ENCODE peak calls at places on chromosomes 1 and 21, in five cellular contexts. One of them, this sample, is unnamed.

GRCh38 chr1:161031874-161032273 is 6.9 kb downstream of the TSTD1 start:
- DNase-seq in natural killer cell: no peak
- DNase-seq in HFF-Myc: no peak
- DNase-seq in fibroblast of mammary gland: no peak
- DNase-seq in PC-9: no peak
- DNase-seq in this sample: no peak

GRCh38 chr21:32475162-32475812 is 62.8 kb downstream of the EVA1C start:
- DNase-seq in natural killer cell: no peak
- DNase-seq in fibroblast of mammary gland: peak
- DNase-seq in PC-9: no peak
- DNase-seq in HFF-Myc: peak
- DNase-seq in this sample: no peak

GRCh38 chr1:205009666-205010065 is 33.3 kb upstream of the CNTN2 start:
- DNase-seq in fibroblast of mammary gland: no peak
- DNase-seq in HFF-Myc: no peak
- DNase-seq in natural killer cell: no peak
- DNase-seq in PC-9: no peak
- DNase-seq in this sample: no peak

GRCh38 chr1:214187152-214187900 is 93.6 kb upstream of the SMYD2 start:
- DNase-seq in fibroblast of mammary gland: no peak
- DNase-seq in natural killer cell: no peak
- DNase-seq in HFF-Myc: no peak
- DNase-seq in PC-9: no peak
- DNase-seq in this sample: peak

GRCh38 chr1:32345289-32345827 is 9.3 kb upstream of the MARCKSL1 start:
- DNase-seq in fibroblast of mammary gland: peak
- DNase-seq in HFF-Myc: no peak
- DNase-seq in PC-9: no peak
- DNase-seq in natural killer cell: no peak
- DNase-seq in this sample: no peak

GRCh38 chr1:84698718-84699117 is 8.5 kb upstream of the SSX2IP start:
- DNase-seq in fibroblast of mammary gland: peak
- DNase-seq in HFF-Myc: peak
- DNase-seq in PC-9: no peak
- DNase-seq in natural killer cell: no peak
- DNase-seq in this sample: no peak

GRCh38 chr1:14372526-14372925 is 226.0 kb upstream of the KAZN start:
- DNase-seq in fibroblast of mammary gland: peak
- DNase-seq in PC-9: no peak
- DNase-seq in HFF-Myc: no peak
- DNase-seq in natural killer cell: no peak
- DNase-seq in this sample: no peak

GRCh38 chr1:83931658-83932253 is 67.2 kb downstream of the TTLL7 start:
- DNase-seq in HFF-Myc: no peak
- DNase-seq in PC-9: peak
- DNase-seq in fibroblast of mammary gland: peak
- DNase-seq in natural killer cell: no peak
- DNase-seq in this sample: no peak

GRCh38 chr1:41726899-41727748 is 191.6 kb downstream of the HIVEP3 start:
- DNase-seq in fibroblast of mammary gland: no peak
- DNase-seq in HFF-Myc: no peak
- DNase-seq in natural killer cell: peak
- DNase-seq in PC-9: no peak
- DNase-seq in this sample: no peak

GRCh38 chr1:59156031-59156430 is 140.9 kb upstream of the FGGY start:
- DNase-seq in natural killer cell: no peak
- DNase-seq in fibroblast of mammary gland: no peak
- DNase-seq in HFF-Myc: no peak
- DNase-seq in PC-9: no peak
- DNase-seq in this sample: no peak

GRCh38 chr21:36946949-36947371 is 19.5 kb downstream of the HLCS start:
- DNase-seq in HFF-Myc: no peak
- DNase-seq in natural killer cell: no peak
- DNase-seq in fibroblast of mammary gland: no peak
- DNase-seq in PC-9: no peak
- DNase-seq in this sample: no peak

GRCh38 chr1:171583581-171584194 is 38.4 kb upstream of the MYOCOS start:
- DNase-seq in HFF-Myc: no peak
- DNase-seq in natural killer cell: no peak
- DNase-seq in PC-9: no peak
- DNase-seq in fibroblast of mammary gland: peak
- DNase-seq in this sample: no peak

GRCh38 chr1:117580882-117581281 is 25.0 kb upstream of the TENT5C start:
- DNase-seq in PC-9: no peak
- DNase-seq in HFF-Myc: no peak
- DNase-seq in fibroblast of mammary gland: no peak
- DNase-seq in natural killer cell: no peak
- DNase-seq in this sample: no peak

GRCh38 chr21:41584603-41585176 is 76.7 kb upstream of the TMPRSS2 start:
- DNase-seq in HFF-Myc: no peak
- DNase-seq in natural killer cell: no peak
- DNase-seq in PC-9: no peak
- DNase-seq in fibroblast of mammary gland: no peak
- DNase-seq in this sample: peak

GRCh38 chr1:237062976-237063375 is 21.0 kb downstream of the RYR2 start:
- DNase-seq in PC-9: no peak
- DNase-seq in HFF-Myc: no peak
- DNase-seq in fibroblast of mammary gland: no peak
- DNase-seq in natural killer cell: no peak
- DNase-seq in this sample: no peak

GRCh38 chr1:17080085-17080759 is 26.4 kb upstream of the SDHB start:
- DNase-seq in HFF-Myc: no peak
- DNase-seq in fibroblast of mammary gland: no peak
- DNase-seq in natural killer cell: no peak
- DNase-seq in PC-9: no peak
- DNase-seq in this sample: no peak

GRCh38 chr1:208475449-208475848 is 231.3 kb upstream of the PLXNA2 start:
- DNase-seq in natural killer cell: no peak
- DNase-seq in HFF-Myc: no peak
- DNase-seq in fibroblast of mammary gland: peak
- DNase-seq in PC-9: no peak
- DNase-seq in this sample: no peak

GRCh38 chr1:182217071-182217470 is 155.6 kb upstream of the ZNF648 start:
- DNase-seq in natural killer cell: no peak
- DNase-seq in fibroblast of mammary gland: peak
- DNase-seq in HFF-Myc: no peak
- DNase-seq in PC-9: no peak
- DNase-seq in this sample: no peak

GRCh38 chr1:6343506-6344405 is 49.8 kb downstream of the ACOT7 start:
- DNase-seq in PC-9: peak
- DNase-seq in HFF-Myc: peak
- DNase-seq in fibroblast of mammary gland: peak
- DNase-seq in natural killer cell: peak
- DNase-seq in this sample: peak

GRCh38 chr1:222004034-222004433 is 262.1 kb upstream of the DUSP10 start:
- DNase-seq in natural killer cell: no peak
- DNase-seq in HFF-Myc: no peak
- DNase-seq in fibroblast of mammary gland: no peak
- DNase-seq in PC-9: no peak
- DNase-seq in this sample: no peak

GRCh38 chr1:108199231-108199657 is 899 bp downstream of the SLC25A24 start:
- DNase-seq in fibroblast of mammary gland: peak
- DNase-seq in natural killer cell: no peak
- DNase-seq in PC-9: peak
- DNase-seq in HFF-Myc: peak
- DNase-seq in this sample: no peak

GRCh38 chr1:209435654-209436566 is 147.6 kb upstream of the CAMK1G start:
- DNase-seq in natural killer cell: no peak
- DNase-seq in HFF-Myc: peak
- DNase-seq in fibroblast of mammary gland: peak
- DNase-seq in PC-9: peak
- DNase-seq in this sample: peak

GRCh38 chr1:180167721-180168467 is 13.2 kb downstream of the QSOX1 start:
- DNase-seq in natural killer cell: no peak
- DNase-seq in fibroblast of mammary gland: no peak
- DNase-seq in HFF-Myc: no peak
- DNase-seq in PC-9: peak
- DNase-seq in this sample: no peak

GRCh38 chr1:92410706-92411105 is 76.0 kb downstream of the GFI1 start:
- DNase-seq in natural killer cell: no peak
- DNase-seq in PC-9: no peak
- DNase-seq in HFF-Myc: no peak
- DNase-seq in fibroblast of mammary gland: no peak
- DNase-seq in this sample: no peak

GRCh38 chr1:30977105-30977504 is 68.5 kb upstream of the SDC3 start:
- DNase-seq in natural killer cell: no peak
- DNase-seq in HFF-Myc: no peak
- DNase-seq in PC-9: no peak
- DNase-seq in fibroblast of mammary gland: peak
- DNase-seq in this sample: no peak
- TF ChIP-seq CTCF in natural killer cell: no peak
- TF ChIP-seq CTCF in HFF-Myc: peak
- TF ChIP-seq CTCF in PC-9: no peak
- TF ChIP-seq CTCF in fibroblast of mammary gland: peak
- TF ChIP-seq CTCF in this sample: peak

GRCh38 chr21:20313013-20313412 is 685.2 kb upstream of the NCAM2 start:
- DNase-seq in fibroblast of mammary gland: no peak
- DNase-seq in natural killer cell: no peak
- DNase-seq in HFF-Myc: no peak
- DNase-seq in PC-9: no peak
- DNase-seq in this sample: no peak
- TF ChIP-seq CTCF in fibroblast of mammary gland: no peak
- TF ChIP-seq CTCF in natural killer cell: no peak
- TF ChIP-seq CTCF in HFF-Myc: no peak
- TF ChIP-seq CTCF in PC-9: no peak
- TF ChIP-seq CTCF in this sample: no peak

GRCh38 chr1:24159366-24159765 is 16.4 kb upstream of the IL22RA1 start:
- DNase-seq in HFF-Myc: no peak
- DNase-seq in fibroblast of mammary gland: no peak
- DNase-seq in natural killer cell: no peak
- DNase-seq in PC-9: no peak
- DNase-seq in this sample: no peak

GRCh38 chr1:24156542-24157260 is 13.8 kb upstream of the IL22RA1 start:
- DNase-seq in fibroblast of mammary gland: no peak
- DNase-seq in natural killer cell: no peak
- DNase-seq in HFF-Myc: no peak
- DNase-seq in PC-9: no peak
- DNase-seq in this sample: no peak

GRCh38 chr1:24161270-24161669 is 18.3 kb upstream of the IL22RA1 start:
- DNase-seq in HFF-Myc: no peak
- DNase-seq in PC-9: no peak
- DNase-seq in fibroblast of mammary gland: no peak
- DNase-seq in natural killer cell: no peak
- DNase-seq in this sample: no peak

GRCh38 chr1:24155011-24155782 is 12.3 kb upstream of the IL22RA1 start:
- DNase-seq in natural killer cell: no peak
- DNase-seq in PC-9: no peak
- DNase-seq in fibroblast of mammary gland: no peak
- DNase-seq in HFF-Myc: no peak
- DNase-seq in this sample: no peak

DNA sequence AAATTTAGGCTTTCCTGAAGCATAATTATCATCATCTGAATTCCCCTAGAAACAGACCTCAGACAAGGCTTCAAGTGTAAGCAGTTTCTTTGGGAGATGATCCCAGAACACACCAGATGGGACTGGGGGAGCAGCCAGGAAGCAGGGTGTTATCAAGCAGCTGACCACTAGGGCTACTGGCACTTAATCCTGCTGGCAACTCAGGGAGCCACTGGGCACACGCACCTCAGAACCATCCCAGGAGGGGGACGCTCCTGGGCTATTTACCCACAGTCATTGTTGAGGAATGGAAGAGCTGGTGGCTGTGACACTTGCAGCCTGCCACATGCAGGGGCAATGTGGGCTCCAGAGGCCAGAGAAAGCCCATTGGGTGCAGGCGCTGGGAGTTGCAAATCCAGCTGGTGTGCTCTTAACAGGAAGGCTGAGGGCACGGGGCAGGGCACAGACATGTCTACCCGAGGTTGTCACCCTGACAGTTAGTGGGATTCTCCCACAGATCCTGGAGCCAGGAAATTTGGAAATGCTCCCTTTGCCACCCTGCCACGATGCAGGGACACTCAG is 15.1 kb upstream of the IL22RA1 start:
- DNase-seq in natural killer cell: no peak
- DNase-seq in HFF-Myc: no peak
- DNase-seq in PC-9: no peak
- DNase-seq in fibroblast of mammary gland: peak
- DNase-seq in this sample: no peak
- TF ChIP-seq CTCF in natural killer cell: no peak
- TF ChIP-seq CTCF in HFF-Myc: peak
- TF ChIP-seq CTCF in PC-9: peak
- TF ChIP-seq CTCF in fibroblast of mammary gland: peak
- TF ChIP-seq CTCF in this sample: no peak

GRCh38 chr1:8966606-8967005 is 20.9 kb downstream of the CA6 start:
- DNase-seq in PC-9: no peak
- DNase-seq in fibroblast of mammary gland: no peak
- DNase-seq in HFF-Myc: no peak
- DNase-seq in natural killer cell: no peak
- DNase-seq in this sample: no peak

GRCh38 chr1:8963940-8964339 is 18.3 kb downstream of the CA6 start:
- DNase-seq in PC-9: no peak
- DNase-seq in fibroblast of mammary gland: no peak
- DNase-seq in HFF-Myc: no peak
- DNase-seq in natural killer cell: no peak
- DNase-seq in this sample: no peak

GRCh38 chr1:8965121-8965820 is 19.6 kb downstream of the CA6 start:
- DNase-seq in PC-9: no peak
- DNase-seq in HFF-Myc: no peak
- DNase-seq in fibroblast of mammary gland: no peak
- DNase-seq in natural killer cell: no peak
- DNase-seq in this sample: no peak

DNA sequence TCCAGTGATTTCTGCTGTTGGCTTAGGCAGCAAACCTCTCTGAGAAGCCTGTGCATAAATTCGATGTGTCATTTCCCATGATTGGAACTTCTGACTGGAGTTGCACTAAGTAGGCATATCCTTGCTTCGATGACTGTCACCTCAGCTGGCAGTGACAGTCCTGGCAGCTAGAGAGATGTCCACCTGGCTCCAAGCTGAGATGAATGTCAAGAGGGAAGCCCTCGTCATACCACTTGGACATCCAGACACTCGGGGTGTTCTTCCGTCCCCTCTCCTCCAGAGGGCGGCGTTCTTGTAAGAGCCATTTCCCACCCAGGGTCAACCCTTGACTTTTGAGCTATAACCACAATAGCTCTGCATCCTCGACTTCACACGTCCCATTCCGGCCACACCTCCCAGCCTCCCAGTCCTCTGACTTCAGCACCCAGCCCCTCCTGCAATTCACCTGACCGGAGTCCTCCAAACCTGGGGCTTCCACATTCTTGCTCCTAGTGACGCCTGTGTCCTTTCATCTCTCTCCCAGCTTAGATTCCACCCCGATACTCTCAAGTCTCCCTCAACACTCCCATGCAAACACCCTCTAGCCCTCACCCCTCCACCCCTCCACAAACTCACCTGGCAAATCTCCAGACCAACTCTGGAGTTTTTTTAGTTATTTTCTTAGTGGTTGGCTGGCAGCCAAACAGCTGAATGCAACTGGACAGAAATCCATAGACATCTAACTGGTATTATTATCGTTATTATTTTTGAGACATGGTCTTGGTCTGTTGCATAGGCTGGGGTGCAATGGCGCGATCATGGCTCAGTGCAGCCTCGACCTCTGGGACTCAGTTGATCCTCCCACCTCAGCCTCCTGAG is 17.4 kb downstream of the CA6 start:
- DNase-seq in natural killer cell: no peak
- DNase-seq in fibroblast of mammary gland: peak
- DNase-seq in PC-9: peak
- DNase-seq in HFF-Myc: no peak
- DNase-seq in this sample: peak
- TF ChIP-seq CTCF in natural killer cell: no peak
- TF ChIP-seq CTCF in fibroblast of mammary gland: peak
- TF ChIP-seq CTCF in PC-9: peak
- TF ChIP-seq CTCF in HFF-Myc: peak
- TF ChIP-seq CTCF in this sample: peak

This sample was measured in mesothelial cell of epicardium.